ENCODE peak calls at places on chromosomes 11 and 22, in five cellular contexts. D is mucosa of descending colon, K is Peyer's patch, S is transverse colon, W is heart right ventricle. N is an unnamed sample.

GRCh38 chr11:848988-849824 is 6.6 kb downstream of the TSPAN4 start:
- DNase-seq in D (no peak), K (no peak), S (no peak), W (peak; percentile 57), N (no peak)

GRCh38 chr11:2740275-2740940 is 40.6 kb upstream of the KCNQ1OT1 start:
- DNase-seq in D (peak; percentile 25), K (no peak), S (no peak), W (peak; percentile 6), N (no peak)

GRCh38 chr11:71477637-71478011 is 24.6 kb downstream of the NADSYN1 start:
- DNase-seq in D (no peak), K (no peak), S (no peak), W (no peak), N (no peak)

GRCh38 chr11:125262194-125262824 is 97.8 kb downstream of the PKNOX2 start:
- DNase-seq in D (no peak), K (no peak), S (no peak), W (no peak), N (no peak)

GRCh38 chr11:46119053-46119351 is 2.3 kb downstream of the PHF21A start:
- DNase-seq in D (no peak), K (no peak), S (no peak), W (no peak), N (no peak)

GRCh38 chr11:10930224-10930960 is 72.5 kb upstream of the ZBED5 start:
- DNase-seq in D (no peak), K (no peak), S (peak; percentile 27), W (no peak), N (no peak)

GRCh38 chr11:87473174-87473573 is 435.4 kb downstream of the TMEM135 start:
- DNase-seq in D (no peak), K (no peak), S (no peak), W (no peak), N (no peak)

GRCh38 chr11:133326332-133326731 is 206.0 kb downstream of the OPCML start:
- DNase-seq in D (no peak), K (no peak), S (no peak), W (no peak), N (no peak)

GRCh38 chr11:116638463-116638862 is 134.3 kb downstream of the BUD13 start:
- DNase-seq in D (no peak), K (no peak), S (no peak), W (no peak), N (no peak)

GRCh38 chr11:128896356-128896755 is 5.2 kb downstream of the KCNJ5 start:
- DNase-seq in D (no peak), K (no peak), S (no peak), W (no peak), N (no peak)

GRCh38 chr11:65432686-65433582 is 10.3 kb downstream of the NEAT1 start:
- DNase-seq in D (no peak), K (no peak), S (peak; percentile 3), W (no peak), N (no peak)

GRCh38 chr11:117861151-117862018 is 15.1 kb downstream of the FXYD6 start:
- DNase-seq in D (no peak), K (no peak), S (no peak), W (peak; percentile 66), N (peak; percentile 24)

GRCh38 chr11:36231300-36231699 is 57.9 kb downstream of the COMMD9 start:
- DNase-seq in D (no peak), K (no peak), S (no peak), W (no peak), N (no peak)

GRCh38 chr11:116312560-116313340 is 460.0 kb downstream of the BUD13 start:
- DNase-seq in D (peak; percentile 71), K (peak; percentile 18), S (peak; percentile 69), W (peak; percentile 87), N (peak; percentile 82)

DNA sequence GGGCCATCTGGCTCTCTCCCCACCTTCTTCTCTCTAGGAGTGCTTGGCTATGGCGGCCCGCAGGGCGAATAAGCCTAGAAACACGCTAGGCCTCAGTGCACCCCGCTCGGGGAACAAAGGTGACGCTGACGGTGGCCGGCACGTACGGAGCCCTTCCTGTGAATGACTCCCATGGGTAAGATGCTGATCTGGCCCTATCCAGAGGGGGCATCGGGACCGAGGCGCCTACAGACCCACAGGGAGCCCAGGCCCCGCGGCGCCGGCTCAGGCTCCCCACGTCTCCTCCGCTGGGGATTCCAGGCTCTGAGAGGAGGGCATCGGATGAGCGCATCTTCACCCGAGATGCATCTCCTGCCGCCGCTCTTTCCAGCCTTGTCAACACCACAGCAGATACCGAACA is 31.4 kb upstream of the TESMIN start:
- DNase-seq in D (no peak), K (no peak), S (no peak), W (no peak), N (no peak)
- H3K36me3 ChIP-seq in D (peaks cover 14% of the 10 kb centered on the region), K (peaks cover 87% of the 10 kb centered on the region), S (no peaks in the 10 kb centered on the region), W (peaks cover 100% of the 10 kb centered on the region), N (peaks cover 100% of the 10 kb centered on the region)

DNA sequence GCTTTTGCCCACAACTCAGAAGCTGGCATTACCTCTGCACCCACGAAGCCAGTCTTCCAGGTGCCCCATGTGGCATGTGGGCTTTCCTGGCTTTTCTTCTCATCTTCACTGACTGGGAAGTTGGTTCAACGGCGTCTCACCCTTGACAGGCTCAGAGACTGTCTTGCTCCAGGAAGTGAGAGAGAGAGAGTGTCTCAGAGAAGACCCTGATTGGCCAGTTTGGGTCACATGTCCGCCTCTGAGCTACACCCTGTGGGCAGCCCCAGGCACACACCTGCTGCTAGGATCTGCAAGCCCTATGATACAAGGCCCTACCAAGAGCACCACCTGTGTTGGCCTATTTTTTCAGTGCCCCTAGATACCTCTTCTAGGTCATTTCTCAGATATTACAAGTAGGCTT is 39.0 kb downstream of the RTL6 start:
- DNase-seq in D (no peak), K (no peak), S (no peak), W (no peak), N (peak; percentile 17)
- H3K36me3 ChIP-seq in D (no peaks in the 10 kb centered on the region), K (no peaks in the 10 kb centered on the region), S (no peaks in the 10 kb centered on the region), W (no peaks in the 10 kb centered on the region), N (no peaks in the 10 kb centered on the region)

GRCh38 chr11:72962084-72962483 is 147.9 kb downstream of the ATG16L2 start:
- DNase-seq in D (no peak), K (no peak), S (no peak), W (no peak), N (no peak)
- H3K36me3 ChIP-seq in D (no peaks in the 10 kb centered on the region), K (no peaks in the 10 kb centered on the region), S (no peaks in the 10 kb centered on the region), W (peaks cover 37% of the 10 kb centered on the region), N (peaks cover 16% of the 10 kb centered on the region)

DNA sequence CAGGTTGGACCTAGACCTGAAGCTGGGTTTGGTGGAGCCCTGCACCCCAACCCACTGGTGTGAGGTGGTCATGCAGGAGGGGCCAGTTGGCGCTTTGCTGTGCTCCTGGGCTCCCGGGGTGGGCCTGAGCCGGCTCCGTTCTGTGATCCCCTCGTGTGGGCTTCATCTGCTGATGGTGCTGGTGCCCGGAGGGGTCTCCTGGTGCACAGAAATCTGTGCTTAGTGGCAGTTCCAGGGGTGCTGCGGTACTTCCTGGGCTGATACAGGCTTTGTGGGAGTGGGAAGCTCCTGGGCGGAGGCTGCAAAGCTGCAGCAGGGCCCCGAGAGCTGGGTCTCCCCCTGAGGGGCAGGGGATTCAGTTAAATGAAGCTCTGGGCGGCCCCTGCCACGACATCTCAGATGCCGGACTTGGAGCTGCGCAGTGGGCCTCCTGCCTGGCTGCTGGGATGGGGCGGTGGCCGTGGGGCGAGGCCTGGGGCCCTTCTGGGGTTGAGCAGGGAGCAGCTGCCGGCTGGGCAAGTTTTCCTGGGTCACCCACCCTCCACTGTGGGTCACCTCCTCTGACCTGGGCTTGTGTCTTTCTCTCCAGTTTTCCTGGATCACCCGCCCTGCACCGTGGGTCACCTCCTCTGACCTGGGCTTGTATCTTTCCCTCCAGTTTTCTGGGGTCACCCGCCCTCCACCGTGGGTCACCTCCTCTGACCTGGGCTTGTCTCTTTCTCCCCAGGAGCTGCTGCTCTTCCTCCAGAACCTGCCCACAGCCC is 410.5 kb downstream of the TBC1D22A start:
- DNase-seq in D (peak; percentile 17), K (no peak), S (peak; percentile 7), W (peak; percentile 6), N (no peak)
- H3K36me3 ChIP-seq in D (no peaks in the 10 kb centered on the region), K (peaks cover 8% of the 10 kb centered on the region), S (no peaks in the 10 kb centered on the region), W (peaks cover 21% of the 10 kb centered on the region), N (peaks cover 66% of the 10 kb centered on the region)

GRCh38 chr22:23289851-23290724 is 109.8 kb downstream of the BCR start:
- DNase-seq in D (peak; percentile 80), K (peak; percentile 39), S (peak; percentile 73), W (peak; percentile 62), N (peak; percentile 67)

GRCh38 chr22:23291806-23292452 is 111.6 kb downstream of the BCR start:
- DNase-seq in D (no peak), K (no peak), S (no peak), W (no peak), N (no peak)

GRCh38 chr22:23288301-23289129 is 108.2 kb downstream of the BCR start:
- DNase-seq in D (no peak), K (no peak), S (no peak), W (no peak), N (no peak)

GRCh38 chr22:23287136-23288095 is 107.1 kb downstream of the BCR start:
- DNase-seq in D (no peak), K (no peak), S (no peak), W (no peak), N (no peak)

GRCh38 chr22:23289130-23289503 is 108.8 kb downstream of the BCR start:
- DNase-seq in D (no peak), K (no peak), S (no peak), W (no peak), N (no peak)
- H3K36me3 ChIP-seq in D (no peaks in the 10 kb centered on the region), K (peaks cover 71% of the 10 kb centered on the region), S (no peaks in the 10 kb centered on the region), W (peaks cover 99% of the 10 kb centered on the region), N (peaks cover 99% of the 10 kb centered on the region)

N was measured in stomach.